ENCODE peak calls at places on chromosomes 3 and 15, in six cellular contexts. L, X, Q, V, H and N are unnamed samples.

GRCh38 chr3:39541442-39541841 is 74.0 kb downstream of the MOBP start:
- DNase-seq in L (no peak), X (no peak), Q (no peak), V (no peak), H (no peak), N (no peak)

GRCh38 chr3:14253022-14253761 is 74.6 kb downstream of the LSM3 start:
- DNase-seq in L (no peak), X (peak), Q (peak), V (no peak), H (no peak), N (no peak)

GRCh38 chr3:111541911-111542483 is at the start of gene CD96:
- DNase-seq in L (no peak), X (peak), Q (no peak), V (no peak), H (no peak), N (no peak)

GRCh38 chr15:68380456-68380855 is 51.5 kb downstream of the ITGA11 start:
- DNase-seq in L (no peak), X (no peak), Q (no peak), V (no peak), H (no peak), N (no peak)

GRCh38 chr3:195182470-195182795 is 88.5 kb downstream of the XXYLT1 start:
- DNase-seq in L (no peak), X (peak), Q (no peak), V (no peak), H (no peak), N (no peak)

GRCh38 chr3:192246847-192247520 is 480.4 kb downstream of the FGF12 start:
- DNase-seq in L (no peak), X (no peak), Q (no peak), V (no peak), H (no peak), N (no peak)

GRCh38 chr3:183149915-183150825 is 12.4 kb downstream of the LAMP3 start:
- DNase-seq in L (no peak), X (no peak), Q (no peak), V (no peak), H (no peak), N (no peak)

GRCh38 chr3:132071043-132071442 is 36.2 kb upstream of the CPNE4 start:
- DNase-seq in L (no peak), X (no peak), Q (no peak), V (no peak), H (no peak), N (no peak)

GRCh38 chr3:52093751-52094525 is 37.6 kb upstream of the DUSP7 start:
- DNase-seq in L (no peak), X (peak), Q (peak), V (no peak), H (no peak), N (no peak)

GRCh38 chr15:62933388-62933787 is 109.2 kb upstream of the TPM1 start:
- DNase-seq in L (no peak), X (peak), Q (no peak), V (no peak), H (no peak), N (no peak)

GRCh38 chr3:16319307-16319706 is 54.3 kb downstream of the OXNAD1 start:
- DNase-seq in L (peak), X (no peak), Q (peak), V (no peak), H (peak), N (peak)

GRCh38 chr15:94252906-94253305 is 21.5 kb downstream of the MCTP2 start:
- DNase-seq in L (no peak), X (no peak), Q (no peak), V (no peak), H (no peak), N (no peak)

GRCh38 chr3:45227131-45227819 is 1.2 kb upstream of the TMEM158 start:
- DNase-seq in L (no peak), X (no peak), Q (no peak), V (no peak), H (no peak), N (no peak)

GRCh38 chr3:36908647-36909180 is 36.1 kb downstream of the TRANK1 start:
- DNase-seq in L (no peak), X (no peak), Q (no peak), V (no peak), H (no peak), N (no peak)

GRCh38 chr3:70871909-70872656 is 559.6 kb upstream of the MDFIC2 start:
- DNase-seq in L (peak), X (peak), Q (no peak), V (no peak), H (no peak), N (no peak)

GRCh38 chr15:25248583-25249235 is 190.1 kb downstream of the UBE3A start:
- DNase-seq in L (no peak), X (no peak), Q (no peak), V (no peak), H (no peak), N (peak)

GRCh38 chr15:25249236-25250010 is 189.4 kb downstream of the UBE3A start:
- DNase-seq in L (no peak), X (no peak), Q (no peak), V (no peak), H (no peak), N (peak)

GRCh38 chr15:25251700-25252390 is 187.0 kb downstream of the UBE3A start:
- DNase-seq in L (no peak), X (no peak), Q (no peak), V (no peak), H (no peak), N (peak)

GRCh38 chr15:25250011-25250596 is 188.7 kb downstream of the UBE3A start:
- DNase-seq in L (no peak), X (no peak), Q (no peak), V (no peak), H (no peak), N (no peak)

GRCh38 chr15:25250906-25251622 is 187.8 kb downstream of the UBE3A start:
- DNase-seq in L (no peak), X (no peak), Q (no peak), V (no peak), H (no peak), N (peak)
- TF ChIP-seq USF2 in L (no peak), X (no peak), Q (no peak), V (no peak), H (no peak), N (no peak)

GRCh38 chr15:66997212-66997611 is 68.2 kb upstream of the SMAD3 start:
- DNase-seq in L (no peak), X (peak), Q (no peak), V (no peak), H (no peak), N (no peak)
- TF ChIP-seq USF2 in L (no peak), X (no peak), Q (no peak), V (no peak), H (no peak), N (no peak)

DNA sequence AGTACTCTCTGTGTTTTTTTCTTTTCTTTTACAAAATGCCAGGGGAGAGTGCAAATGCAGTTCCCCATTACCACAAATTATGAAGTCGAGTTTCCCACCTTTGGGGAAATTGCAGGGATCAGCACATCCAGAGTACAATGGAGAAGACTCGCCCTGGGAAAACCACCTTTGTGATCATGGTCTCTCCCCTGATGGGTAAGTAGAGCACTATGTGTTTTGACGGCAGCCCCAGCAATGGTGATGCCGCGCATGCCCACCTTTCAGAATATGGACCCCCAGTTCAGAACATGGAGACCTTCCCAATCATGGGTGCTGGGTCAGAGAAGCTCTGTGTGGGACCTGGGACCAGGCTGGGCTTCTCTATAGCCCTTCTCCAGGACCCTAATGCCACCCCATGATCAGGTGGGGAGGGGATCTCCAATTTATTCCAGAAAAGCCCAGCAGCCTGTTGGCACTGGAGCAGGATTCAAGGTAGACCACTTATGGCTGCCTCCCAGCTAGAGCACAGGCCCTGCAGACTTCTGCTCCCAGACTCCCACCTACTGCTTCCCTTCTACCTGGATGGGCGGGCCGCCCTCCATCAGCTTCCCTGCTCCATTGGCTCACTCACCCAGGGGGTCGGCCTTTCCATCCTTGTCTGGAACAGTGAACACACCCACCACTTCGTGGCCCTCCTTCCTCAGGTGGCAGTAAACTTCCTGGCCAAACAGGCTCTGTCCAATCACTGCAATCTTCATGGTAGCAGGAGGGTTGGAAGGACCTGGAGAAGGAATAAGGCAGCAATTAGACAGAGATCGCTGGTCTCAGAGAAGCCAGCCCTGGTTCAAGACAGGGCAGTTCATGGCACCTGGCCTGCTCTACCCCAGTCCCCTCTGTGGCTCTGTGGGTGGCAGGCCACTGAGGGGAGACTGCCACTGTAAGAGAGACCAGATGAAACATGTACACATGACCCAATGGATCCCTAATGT is 19.9 kb downstream of the ALDH1L1 start:
- DNase-seq in L (no peak), X (no peak), Q (no peak), V (no peak), H (no peak), N (no peak)
- TF ChIP-seq USF2 in L (no peak), X (no peak), Q (no peak), V (no peak), H (no peak), N (no peak)

DNA sequence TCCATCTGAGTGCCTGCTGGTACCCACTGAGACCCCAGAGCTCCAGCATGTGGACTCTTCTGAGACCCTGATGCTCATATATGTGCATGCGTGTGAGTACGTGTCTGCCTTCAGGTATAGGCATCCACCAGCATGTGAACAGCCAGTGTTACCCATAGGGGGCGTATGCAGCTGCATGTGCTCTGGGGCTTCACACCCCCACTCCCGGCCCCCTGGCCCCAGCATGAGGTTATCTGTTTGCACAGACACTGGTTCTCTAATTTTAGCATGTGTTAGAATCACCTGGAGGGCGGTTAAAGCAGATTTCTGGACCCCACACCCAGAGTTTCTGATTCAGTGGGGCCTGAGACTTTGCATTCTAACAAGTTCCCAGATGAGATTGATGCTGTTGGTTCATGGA is 824 bp upstream of the CILP start:
- DNase-seq in L (peak), X (no peak), Q (peak), V (no peak), H (peak), N (peak)
- TF ChIP-seq USF2 in L (no peak), X (no peak), Q (no peak), V (no peak), H (no peak), N (no peak)

DNA sequence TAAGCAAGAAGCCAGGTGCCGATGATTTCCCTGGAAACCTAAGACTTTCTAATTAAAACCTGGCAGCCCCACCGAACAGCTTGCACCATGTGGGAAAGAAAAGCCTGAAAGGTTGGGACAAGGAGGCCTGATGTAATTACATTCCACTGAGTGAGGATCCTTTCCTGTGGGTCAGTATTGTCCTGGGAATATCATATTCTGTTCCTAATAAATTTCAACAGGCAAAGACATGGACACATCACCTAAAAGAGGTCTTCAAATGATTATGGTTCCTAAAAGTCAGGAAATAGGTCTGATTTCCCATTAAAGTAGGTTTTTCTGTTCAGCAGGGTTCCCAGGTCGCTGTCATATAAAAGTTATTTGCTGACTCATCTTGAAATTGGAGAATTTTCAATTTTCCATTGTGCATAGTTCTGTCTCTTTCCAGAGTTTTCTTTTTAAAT is 58.5 kb downstream of the DUT start:
- DNase-seq in L (no peak), X (peak), Q (no peak), V (no peak), H (no peak), N (no peak)
- TF ChIP-seq USF2 in L (no peak), X (no peak), Q (no peak), V (no peak), H (no peak), N (no peak)